ENCODE peak calls at places on chromosomes 13 and 19, in six cellular contexts. One of them, this sample, is unnamed.

GRCh38 chr19:13795595-13796300 is 505 bp downstream of the ZSWIM4 start:
- DNase-seq in A549: peak; percentile 23
- DNase-seq in astrocyte of the cerebellum: no peak
- DNase-seq in LoVo: peak; percentile 12
- DNase-seq in stimulated activated CD8-positive, alpha-beta memory T cell treated with anti-CD3 and anti-CD28 coated beads, Interleukin-7, amount 100 ng/mL, for 24 hours: no peak
- DNase-seq in tibial artery: peak; percentile 73
- DNase-seq in this sample: no peak

GRCh38 chr13:48184260-48184659 is 48.7 kb upstream of the ITM2B start:
- DNase-seq in A549: no peak
- DNase-seq in tibial artery: no peak
- DNase-seq in LoVo: no peak
- DNase-seq in stimulated activated CD8-positive, alpha-beta memory T cell treated with anti-CD3 and anti-CD28 coated beads, Interleukin-7, amount 100 ng/mL, for 24 hours: no peak
- DNase-seq in astrocyte of the cerebellum: no peak
- DNase-seq in this sample: no peak

GRCh38 chr19:3679581-3679980 is 20.7 kb downstream of the PIP5K1C start:
- DNase-seq in tibial artery: no peak
- DNase-seq in LoVo: no peak
- DNase-seq in astrocyte of the cerebellum: no peak
- DNase-seq in A549: no peak
- DNase-seq in stimulated activated CD8-positive, alpha-beta memory T cell treated with anti-CD3 and anti-CD28 coated beads, Interleukin-7, amount 100 ng/mL, for 24 hours: no peak
- DNase-seq in this sample: no peak

GRCh38 chr13:33092422-33092987 is 76.3 kb downstream of the KL start:
- DNase-seq in astrocyte of the cerebellum: no peak
- DNase-seq in tibial artery: no peak
- DNase-seq in LoVo: no peak
- DNase-seq in stimulated activated CD8-positive, alpha-beta memory T cell treated with anti-CD3 and anti-CD28 coated beads, Interleukin-7, amount 100 ng/mL, for 24 hours: no peak
- DNase-seq in A549: no peak
- DNase-seq in this sample: no peak

GRCh38 chr13:112391747-112392146 is 15.6 kb downstream of the SPACA7 start:
- DNase-seq in astrocyte of the cerebellum: no peak
- DNase-seq in stimulated activated CD8-positive, alpha-beta memory T cell treated with anti-CD3 and anti-CD28 coated beads, Interleukin-7, amount 100 ng/mL, for 24 hours: no peak
- DNase-seq in LoVo: no peak
- DNase-seq in tibial artery: no peak
- DNase-seq in A549: no peak
- DNase-seq in this sample: no peak

GRCh38 chr19:44948763-44949374 is 3.0 kb downstream of the APOC2 start:
- DNase-seq in tibial artery: no peak
- DNase-seq in A549: no peak
- DNase-seq in LoVo: no peak
- DNase-seq in stimulated activated CD8-positive, alpha-beta memory T cell treated with anti-CD3 and anti-CD28 coated beads, Interleukin-7, amount 100 ng/mL, for 24 hours: no peak
- DNase-seq in astrocyte of the cerebellum: no peak
- DNase-seq in this sample: no peak

GRCh38 chr19:33273065-33273736 is 29.1 kb downstream of the CEBPA start:
- DNase-seq in stimulated activated CD8-positive, alpha-beta memory T cell treated with anti-CD3 and anti-CD28 coated beads, Interleukin-7, amount 100 ng/mL, for 24 hours: no peak
- DNase-seq in A549: no peak
- DNase-seq in tibial artery: no peak
- DNase-seq in LoVo: no peak
- DNase-seq in astrocyte of the cerebellum: no peak
- DNase-seq in this sample: no peak

GRCh38 chr19:41702208-41702651 is 6.2 kb upstream of the CEACAM5 start:
- DNase-seq in LoVo: no peak
- DNase-seq in astrocyte of the cerebellum: no peak
- DNase-seq in A549: peak; percentile 85
- DNase-seq in tibial artery: no peak
- DNase-seq in stimulated activated CD8-positive, alpha-beta memory T cell treated with anti-CD3 and anti-CD28 coated beads, Interleukin-7, amount 100 ng/mL, for 24 hours: no peak
- DNase-seq in this sample: no peak

GRCh38 chr13:79937311-79938243 is 403.3 kb downstream of the SPRY2 start:
- DNase-seq in LoVo: no peak
- DNase-seq in A549: no peak
- DNase-seq in tibial artery: no peak
- DNase-seq in astrocyte of the cerebellum: no peak
- DNase-seq in stimulated activated CD8-positive, alpha-beta memory T cell treated with anti-CD3 and anti-CD28 coated beads, Interleukin-7, amount 100 ng/mL, for 24 hours: no peak
- DNase-seq in this sample: no peak

GRCh38 chr13:102847272-102848234 is 1.7 kb downstream of the ERCC5 start:
- DNase-seq in stimulated activated CD8-positive, alpha-beta memory T cell treated with anti-CD3 and anti-CD28 coated beads, Interleukin-7, amount 100 ng/mL, for 24 hours: no peak
- DNase-seq in LoVo: peak; percentile 37
- DNase-seq in A549: peak; percentile 27
- DNase-seq in tibial artery: no peak
- DNase-seq in astrocyte of the cerebellum: no peak
- DNase-seq in this sample: no peak

GRCh38 chr19:21358768-21359451 is at the start of gene ZNF738:
- DNase-seq in tibial artery: peak; percentile 94
- DNase-seq in LoVo: no peak
- DNase-seq in stimulated activated CD8-positive, alpha-beta memory T cell treated with anti-CD3 and anti-CD28 coated beads, Interleukin-7, amount 100 ng/mL, for 24 hours: peak; percentile 58
- DNase-seq in astrocyte of the cerebellum: peak; percentile 93
- DNase-seq in A549: peak; percentile 75
- DNase-seq in this sample: peak; percentile 96

GRCh38 chr19:51712461-51713081 is 11.2 kb downstream of the HAS1 start:
- DNase-seq in tibial artery: no peak
- DNase-seq in A549: peak; percentile 83
- DNase-seq in stimulated activated CD8-positive, alpha-beta memory T cell treated with anti-CD3 and anti-CD28 coated beads, Interleukin-7, amount 100 ng/mL, for 24 hours: no peak
- DNase-seq in astrocyte of the cerebellum: no peak
- DNase-seq in LoVo: no peak
- DNase-seq in this sample: no peak

GRCh38 chr19:39599116-39599515 is 3.2 kb upstream of the LGALS13 start:
- DNase-seq in stimulated activated CD8-positive, alpha-beta memory T cell treated with anti-CD3 and anti-CD28 coated beads, Interleukin-7, amount 100 ng/mL, for 24 hours: no peak
- DNase-seq in tibial artery: no peak
- DNase-seq in A549: peak; percentile 26
- DNase-seq in LoVo: peak; percentile 20
- DNase-seq in astrocyte of the cerebellum: no peak
- DNase-seq in this sample: peak; percentile 53

GRCh38 chr13:110250258-110250891 is 56.6 kb downstream of the COL4A1 start:
- DNase-seq in A549: no peak
- DNase-seq in tibial artery: peak; percentile 96
- DNase-seq in LoVo: no peak
- DNase-seq in astrocyte of the cerebellum: peak; percentile 22
- DNase-seq in stimulated activated CD8-positive, alpha-beta memory T cell treated with anti-CD3 and anti-CD28 coated beads, Interleukin-7, amount 100 ng/mL, for 24 hours: no peak
- DNase-seq in this sample: no peak

GRCh38 chr13:111409413-111409812 is 89.0 kb downstream of the TEX29 start:
- DNase-seq in astrocyte of the cerebellum: no peak
- DNase-seq in stimulated activated CD8-positive, alpha-beta memory T cell treated with anti-CD3 and anti-CD28 coated beads, Interleukin-7, amount 100 ng/mL, for 24 hours: no peak
- DNase-seq in A549: no peak
- DNase-seq in tibial artery: no peak
- DNase-seq in LoVo: no peak
- DNase-seq in this sample: no peak

GRCh38 chr19:20964798-20965197 is 41.7 kb downstream of the ZNF85 start:
- DNase-seq in A549: no peak
- DNase-seq in LoVo: no peak
- DNase-seq in astrocyte of the cerebellum: no peak
- DNase-seq in stimulated activated CD8-positive, alpha-beta memory T cell treated with anti-CD3 and anti-CD28 coated beads, Interleukin-7, amount 100 ng/mL, for 24 hours: no peak
- DNase-seq in tibial artery: no peak
- DNase-seq in this sample: no peak

GRCh38 chr13:44331912-44332840 is 41.4 kb upstream of the SERP2 start:
- DNase-seq in tibial artery: peak; percentile 89
- DNase-seq in astrocyte of the cerebellum: peak; percentile 98
- DNase-seq in A549: no peak
- DNase-seq in LoVo: no peak
- DNase-seq in stimulated activated CD8-positive, alpha-beta memory T cell treated with anti-CD3 and anti-CD28 coated beads, Interleukin-7, amount 100 ng/mL, for 24 hours: no peak
- DNase-seq in this sample: no peak

GRCh38 chr13:21478881-21479808 is 20.0 kb upstream of the ZDHHC20 start:
- DNase-seq in tibial artery: no peak
- DNase-seq in astrocyte of the cerebellum: peak; percentile 76
- DNase-seq in stimulated activated CD8-positive, alpha-beta memory T cell treated with anti-CD3 and anti-CD28 coated beads, Interleukin-7, amount 100 ng/mL, for 24 hours: no peak
- DNase-seq in LoVo: peak; percentile 71
- DNase-seq in A549: peak; percentile 71
- DNase-seq in this sample: peak; percentile 65

GRCh38 chr13:96836733-96837132 is 157.5 kb downstream of the OXGR1 start:
- DNase-seq in tibial artery: no peak
- DNase-seq in LoVo: no peak
- DNase-seq in astrocyte of the cerebellum: no peak
- DNase-seq in stimulated activated CD8-positive, alpha-beta memory T cell treated with anti-CD3 and anti-CD28 coated beads, Interleukin-7, amount 100 ng/mL, for 24 hours: no peak
- DNase-seq in A549: no peak
- DNase-seq in this sample: no peak

GRCh38 chr19:1064661-1065605 is 2.0 kb upstream of the ARHGAP45 start:
- DNase-seq in astrocyte of the cerebellum: peak; percentile 16
- DNase-seq in stimulated activated CD8-positive, alpha-beta memory T cell treated with anti-CD3 and anti-CD28 coated beads, Interleukin-7, amount 100 ng/mL, for 24 hours: no peak
- DNase-seq in LoVo: peak; percentile 65
- DNase-seq in A549: peak; percentile 77
- DNase-seq in tibial artery: peak; percentile 80
- DNase-seq in this sample: no peak

This sample was measured in neuronal stem cell.